ENCODE peak calls at places on chromosome 7, in four cellular contexts. M is neural progenitor cell, X is vagina, T is ovary. S is an unnamed sample.

GRCh38 chr7:22147113-22147512 is 201.4 kb upstream of the CDCA7L start:
- DNase-seq in M (no peak), X (no peak), T (no peak), S (no peak)

GRCh38 chr7:13050703-13051102 is 363.3 kb downstream of the ARL4A start:
- DNase-seq in M (no peak), X (no peak), T (no peak), S (peak; percentile 81)

GRCh38 chr7:152006336-152006735 is 19.1 kb upstream of the GALNT11 start:
- DNase-seq in M (no peak), X (no peak), T (no peak), S (peak; percentile 45)

GRCh38 chr7:102434039-102434481 is 685 bp downstream of the ORAI2 start:
- DNase-seq in M (no peak), X (no peak), T (peak; percentile 47), S (peak; percentile 50)

GRCh38 chr7:158865462-158865922 is 9.1 kb downstream of the DYNC2I1 start:
- DNase-seq in M (no peak), X (no peak), T (no peak), S (no peak)

GRCh38 chr7:149870701-149871483 is 2.9 kb upstream of the ATP6V0E2 start:
- DNase-seq in M (no peak), X (no peak), T (no peak), S (no peak)

GRCh38 chr7:117946201-117946633 is 73.0 kb upstream of the CTTNBP2 start:
- DNase-seq in M (peak; percentile 32), X (no peak), T (no peak), S (no peak)

GRCh38 chr7:18890885-18891621 is 226.4 kb downstream of the TWIST1 start:
- DNase-seq in M (no peak), X (no peak), T (no peak), S (peak; percentile 44)

GRCh38 chr7:48109848-48110663 is 21.0 kb downstream of the UPP1 start:
- DNase-seq in M (peak; percentile 70), X (no peak), T (peak; percentile 72), S (peak; percentile 46)

GRCh38 chr7:25856056-25856780 is 295.8 kb upstream of the NFE2L3 start:
- DNase-seq in M (peak; percentile 65), X (no peak), T (no peak), S (peak; percentile 61)
- H3K27me3 ChIP-seq in M (peaks cover 88% of the 10 kb centered on the region), X (peaks cover 8% of the 10 kb centered on the region), T (peaks cover 8% of the 10 kb centered on the region), S (peaks cover 30% of the 10 kb centered on the region)

GRCh38 chr7:134034652-134035051 is 92.5 kb upstream of the LRGUK start:
- DNase-seq in M (no peak), X (no peak), T (no peak), S (no peak)

GRCh38 chr7:134029743-134030142 is 97.4 kb upstream of the LRGUK start:
- DNase-seq in M (no peak), X (no peak), T (no peak), S (no peak)

GRCh38 chr7:134028853-134029252 is 98.3 kb upstream of the LRGUK start:
- DNase-seq in M (no peak), X (no peak), T (no peak), S (no peak)

GRCh38 chr7:134030460-134030865 is 96.7 kb upstream of the LRGUK start:
- DNase-seq in M (no peak), X (no peak), T (no peak), S (no peak)

DNA sequence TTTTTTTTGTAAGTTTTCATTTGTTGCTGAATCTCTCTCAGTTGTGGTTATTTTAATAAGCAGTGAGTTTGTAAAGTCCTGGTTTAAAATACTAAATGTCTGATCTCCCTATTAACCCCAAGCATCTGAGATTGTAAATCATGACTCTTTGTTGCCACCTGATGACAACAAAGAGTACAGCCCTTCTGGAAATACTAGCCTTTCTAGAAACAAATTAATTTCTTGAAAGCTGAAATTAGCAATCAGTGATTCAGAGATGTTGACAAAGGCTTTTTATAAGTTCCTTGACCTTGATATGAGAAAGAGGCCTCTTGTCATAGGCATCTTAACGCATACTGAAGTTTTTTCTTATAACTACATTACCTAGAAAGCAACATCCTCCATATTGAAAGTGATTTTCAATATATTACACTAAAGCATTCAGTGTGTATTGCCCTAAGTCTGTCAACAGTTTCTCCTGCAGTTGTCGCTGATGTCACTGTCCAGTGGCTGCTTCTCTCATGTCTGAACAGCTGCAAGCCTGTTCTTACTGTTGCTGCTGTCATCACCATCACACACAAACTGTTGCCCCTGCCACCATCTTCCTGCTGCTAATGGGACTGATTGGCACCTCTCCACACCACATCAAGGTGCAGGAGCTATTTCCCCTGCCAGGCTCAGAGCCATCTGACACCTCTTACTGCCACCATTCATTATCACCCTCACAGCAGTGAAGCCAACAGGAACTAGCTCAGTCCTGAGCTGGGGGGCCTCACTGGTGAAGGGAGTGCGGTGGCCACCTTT is 95.1 kb upstream of the LRGUK start:
- DNase-seq in M (no peak), X (no peak), T (no peak), S (peak; percentile 4)
- TF ChIP-seq CTCF in M (peak; percentile 19), X (no peak), T (no peak), S (peak; percentile 10)

GRCh38 chr7:138848056-138848975 is 50.3 kb upstream of the ATP6V0A4 start:
- DNase-seq in M (no peak), X (no peak), T (no peak), S (no peak)
- H3K36me3 ChIP-seq in M (peaks cover 24% of the 10 kb centered on the region), X (peaks cover 4% of the 10 kb centered on the region), T (no peaks in the 10 kb centered on the region), S (peaks cover 22% of the 10 kb centered on the region)

GRCh38 chr7:39824801-39825200 is 125.3 kb upstream of the CDK13 start:
- DNase-seq in M (no peak), X (no peak), T (no peak), S (no peak)

GRCh38 chr7:39829028-39829427 is 121.0 kb upstream of the CDK13 start:
- DNase-seq in M (no peak), X (no peak), T (no peak), S (no peak)

GRCh38 chr7:39825391-39825790 is 124.7 kb upstream of the CDK13 start:
- DNase-seq in M (no peak), X (no peak), T (no peak), S (no peak)

GRCh38 chr7:39826166-39826565 is 123.9 kb upstream of the CDK13 start:
- DNase-seq in M (peak; percentile 50), X (no peak), T (no peak), S (no peak)

GRCh38 chr7:39827571-39827970 is 122.5 kb upstream of the CDK13 start:
- DNase-seq in M (no peak), X (no peak), T (no peak), S (no peak)
- H3K27me3 ChIP-seq in M (peaks cover 13% of the 10 kb centered on the region), X (no peaks in the 10 kb centered on the region), T (no peaks in the 10 kb centered on the region), S (peaks cover 13% of the 10 kb centered on the region)

GRCh38 chr7:141257597-141257996 is 183.7 kb downstream of the TMEM178B start:
- DNase-seq in M (no peak), X (no peak), T (no peak), S (no peak)

GRCh38 chr7:141246426-141246825 is 172.6 kb downstream of the TMEM178B start:
- DNase-seq in M (no peak), X (no peak), T (no peak), S (no peak)

GRCh38 chr7:141251180-141251579 is 177.3 kb downstream of the TMEM178B start:
- DNase-seq in M (no peak), X (no peak), T (no peak), S (no peak)

DNA sequence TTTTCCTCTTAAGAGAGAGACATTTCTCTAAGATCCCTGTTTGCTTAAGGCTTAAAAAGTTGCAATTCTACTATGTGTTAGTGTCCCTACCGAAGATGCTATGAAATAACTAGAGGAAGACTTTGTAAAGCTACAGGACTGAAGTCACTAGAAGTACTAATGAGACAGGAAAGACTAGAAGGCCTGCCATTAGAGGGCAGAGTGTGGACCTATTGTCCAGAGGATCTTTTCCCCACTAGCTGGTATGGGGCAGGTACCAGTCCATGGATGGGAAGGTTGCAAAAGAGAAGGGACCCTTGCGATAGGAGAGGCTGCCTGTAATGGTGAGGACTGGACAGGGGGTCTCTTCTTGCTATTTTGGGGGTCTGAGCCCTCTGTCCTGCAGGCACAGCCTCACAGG is 178.1 kb downstream of the TMEM178B start:
- DNase-seq in M (no peak), X (no peak), T (no peak), S (no peak)
- TF ChIP-seq CTCF in M (no peak), X (no peak), T (no peak), S (no peak)

GRCh38 chr7:85103962-85104361 is 82.9 kb downstream of the SEMA3D start:
- DNase-seq in M (no peak), X (no peak), T (no peak), S (no peak)

GRCh38 chr7:85104432-85105205 is 82.2 kb downstream of the SEMA3D start:
- DNase-seq in M (no peak), X (no peak), T (no peak), S (no peak)

GRCh38 chr7:85101347-85101746 is 85.5 kb downstream of the SEMA3D start:
- DNase-seq in M (no peak), X (no peak), T (no peak), S (no peak)

GRCh38 chr7:85103352-85103751 is 83.5 kb downstream of the SEMA3D start:
- DNase-seq in M (no peak), X (no peak), T (peak; percentile 15), S (peak; percentile 21)

GRCh38 chr7:85102813-85103350 is 84.0 kb downstream of the SEMA3D start:
- DNase-seq in M (no peak), X (no peak), T (no peak), S (peak; percentile 54)
- H3K36me3 ChIP-seq in M (no peaks in the 10 kb centered on the region), X (no peaks in the 10 kb centered on the region), T (no peaks in the 10 kb centered on the region), S (no peaks in the 10 kb centered on the region)

GRCh38 chr7:142320883-142321282 is 63.0 kb upstream of the PRSS58 start:
- DNase-seq in M (no peak), X (no peak), T (no peak), S (no peak)
- H3K27me3 ChIP-seq in M (no peaks in the 10 kb centered on the region), X (no peaks in the 10 kb centered on the region), T (no peaks in the 10 kb centered on the region), S (no peaks in the 10 kb centered on the region)

S was measured in cardiac muscle cell.